ENCODE peak calls at places on chromosomes 6 and 20, in four cellular contexts. Z is fibroblast of lung, O is transverse colon, A is IMR-90. P is an unnamed sample.

GRCh38 chr20:4949833-4950178 is 51.5 kb downstream of the SLC23A2 start:
- DNase-seq in Z (peak; percentile 67), O (no peak), A (peak; percentile 63), P (no peak)

GRCh38 chr6:112010328-112010727 is 43.6 kb upstream of the CCN6 start:
- DNase-seq in Z (no peak), O (no peak), A (no peak), P (no peak)

GRCh38 chr6:1711136-1711535 is 101.4 kb downstream of the FOXC1 start:
- DNase-seq in Z (no peak), O (no peak), A (no peak), P (no peak)

GRCh38 chr6:1482381-1483166 is 93.2 kb downstream of the FOXF2 start:
- DNase-seq in Z (no peak), O (no peak), A (peak; percentile 44), P (no peak)

GRCh38 chr6:2695464-2696095 is 55.1 kb downstream of the MYLK4 start:
- DNase-seq in Z (peak; percentile 74), O (no peak), A (peak; percentile 57), P (no peak)

GRCh38 chr6:621916-622315 is 35.0 kb downstream of the HUS1B start:
- DNase-seq in Z (no peak), O (no peak), A (no peak), P (no peak)

GRCh38 chr6:14521141-14521540 is 403.6 kb downstream of the CD83 start:
- DNase-seq in Z (no peak), O (no peak), A (no peak), P (no peak)

GRCh38 chr6:53494076-53494475 is 50.8 kb downstream of the GCLC start:
- DNase-seq in Z (peak; percentile 41), O (no peak), A (peak; percentile 65), P (no peak)

GRCh38 chr6:123016431-123017110 is 20.5 kb downstream of the CLVS2 start:
- DNase-seq in Z (no peak), O (no peak), A (no peak), P (no peak)

GRCh38 chr6:18681828-18682503 is 294.8 kb downstream of the RNF144B start:
- DNase-seq in Z (no peak), O (no peak), A (no peak), P (no peak)

GRCh38 chr6:111230351-111231077 is 143.2 kb downstream of the SLC16A10 start:
- DNase-seq in Z (peak; percentile 93), O (no peak), A (peak; percentile 88), P (no peak)

GRCh38 chr6:26420607-26421235 is 18.6 kb downstream of the BTN3A1 start:
- DNase-seq in Z (peak; percentile 46), O (peak; percentile 25), A (peak; percentile 42), P (peak; percentile 58)

GRCh38 chr6:122315842-122316241 is 83.6 kb upstream of the HSF2 start:
- DNase-seq in Z (no peak), O (no peak), A (no peak), P (no peak)

GRCh38 chr6:11358904-11359840 is 126.7 kb upstream of the NEDD9 start:
- DNase-seq in Z (no peak), O (no peak), A (no peak), P (no peak)

GRCh38 chr20:19589731-19590362 is 168.2 kb upstream of the RIN2 start:
- DNase-seq in Z (no peak), O (no peak), A (no peak), P (no peak)

GRCh38 chr6:79146426-79146825 is 68.4 kb upstream of the PHIP start:
- DNase-seq in Z (no peak), O (no peak), A (no peak), P (no peak)

GRCh38 chr6:84762941-84763396 is 1.4 kb downstream of the TBX18 start:
- DNase-seq in Z (no peak), O (no peak), A (no peak), P (peak; percentile 57)
- H3K27ac ChIP-seq in Z (peak overlapping the region; percentile 31), O (peak overlapping the region; percentile 56), A (no peak overlapping the region), P (peak overlapping the region; percentile 98)

DNA sequence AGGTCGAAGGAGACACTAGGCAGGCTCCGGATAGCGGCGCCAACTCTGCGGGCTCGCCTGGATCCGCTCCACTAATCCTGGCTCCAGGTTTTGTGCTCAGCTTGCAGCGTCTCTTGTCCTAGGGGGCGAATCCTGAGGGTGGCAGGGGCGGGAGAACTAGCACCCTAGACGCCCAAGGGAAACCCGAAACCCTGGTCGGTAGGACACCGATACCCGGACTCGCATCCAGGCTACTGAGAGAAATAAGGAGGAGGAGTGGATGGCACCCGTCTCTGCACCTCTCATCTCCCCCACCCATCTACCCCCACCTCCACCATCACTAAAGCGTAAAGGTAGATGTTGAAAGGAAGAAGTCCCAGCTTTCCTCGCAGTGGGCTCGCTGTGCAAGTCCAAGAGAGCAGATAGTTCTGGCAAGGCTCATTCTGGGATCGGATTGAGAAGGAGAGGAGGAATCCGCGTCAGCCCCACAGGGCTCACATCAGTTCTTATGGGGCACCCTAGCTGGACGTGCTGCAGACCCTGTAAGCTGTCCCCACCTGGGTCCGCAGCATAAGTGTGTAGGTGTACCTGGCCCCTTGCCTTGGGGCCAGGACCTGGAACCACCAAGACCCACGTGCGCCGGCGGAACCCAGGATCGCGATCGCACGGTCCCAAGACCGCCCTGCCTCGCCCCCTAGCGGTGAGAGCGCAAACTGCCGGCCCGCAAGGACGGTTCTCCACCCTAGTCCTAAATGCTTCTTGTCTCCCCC is 6.9 kb downstream of the SLC32A1 start:
- DNase-seq in Z (peak; percentile 50), O (peak; percentile 69), A (peak; percentile 31), P (peak; percentile 67)
- H3K27me3 ChIP-seq in Z (peaks cover 67% of the 10 kb centered on the region), O (peaks cover 99% of the 10 kb centered on the region), A (peaks cover 70% of the 10 kb centered on the region), P (no peaks in the 10 kb centered on the region)

DNA sequence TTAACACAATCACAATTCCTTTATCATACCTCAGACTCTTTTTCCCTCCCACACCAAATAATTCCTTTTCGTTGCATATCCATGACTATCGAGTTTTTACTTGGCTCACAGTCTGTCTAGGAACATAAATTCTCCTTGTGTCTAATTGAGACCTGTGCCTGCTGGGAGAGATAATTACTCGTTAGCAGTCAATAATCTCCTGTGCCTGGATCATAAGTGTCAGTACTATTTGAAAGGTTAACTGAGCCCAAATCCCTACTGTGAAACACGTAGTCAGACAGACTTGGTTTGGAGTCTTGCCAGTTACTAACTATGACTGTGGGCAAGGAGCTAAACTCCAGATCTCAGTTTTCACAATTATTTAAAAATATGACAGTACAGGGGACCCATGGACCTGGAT is 5.7 kb upstream of the CTNNBL1 start:
- DNase-seq in Z (no peak), O (no peak), A (no peak), P (no peak)
- H3K27ac ChIP-seq in Z (no peak overlapping the region), O (no peak overlapping the region), A (no peak overlapping the region), P (no peak overlapping the region)

GRCh38 chr20:63171991-63172390 is 43.9 kb downstream of the YTHDF1 start:
- DNase-seq in Z (no peak), O (no peak), A (no peak), P (no peak)
- H3K27me3 ChIP-seq in Z (peaks cover 31% of the 10 kb centered on the region), O (peaks cover 57% of the 10 kb centered on the region), A (peaks cover 61% of the 10 kb centered on the region), P (no peaks in the 10 kb centered on the region)

GRCh38 chr20:53917145-53918009 is 153.0 kb downstream of the BCAS1 start:
- DNase-seq in Z (peak; percentile 42), O (peak; percentile 59), A (no peak), P (peak; percentile 77)
- H3K27ac ChIP-seq in Z (peak overlapping the region; percentile 77), O (peak overlapping the region; percentile 93), A (peak overlapping the region; percentile 96), P (peak overlapping the region; percentile 68)

GRCh38 chr20:54172532-54172855 is 1.3 kb downstream of the CYP24A1 start:
- DNase-seq in Z (peak; percentile 2), O (no peak), A (no peak), P (no peak)

GRCh38 chr20:54168961-54169862 is 4.6 kb downstream of the CYP24A1 start:
- DNase-seq in Z (no peak), O (no peak), A (no peak), P (no peak)

GRCh38 chr20:54170963-54171362 is 2.8 kb downstream of the CYP24A1 start:
- DNase-seq in Z (no peak), O (no peak), A (no peak), P (no peak)

GRCh38 chr20:54167909-54168872 is 5.6 kb downstream of the CYP24A1 start:
- DNase-seq in Z (peak; percentile 8), O (no peak), A (peak; percentile 23), P (no peak)

DNA sequence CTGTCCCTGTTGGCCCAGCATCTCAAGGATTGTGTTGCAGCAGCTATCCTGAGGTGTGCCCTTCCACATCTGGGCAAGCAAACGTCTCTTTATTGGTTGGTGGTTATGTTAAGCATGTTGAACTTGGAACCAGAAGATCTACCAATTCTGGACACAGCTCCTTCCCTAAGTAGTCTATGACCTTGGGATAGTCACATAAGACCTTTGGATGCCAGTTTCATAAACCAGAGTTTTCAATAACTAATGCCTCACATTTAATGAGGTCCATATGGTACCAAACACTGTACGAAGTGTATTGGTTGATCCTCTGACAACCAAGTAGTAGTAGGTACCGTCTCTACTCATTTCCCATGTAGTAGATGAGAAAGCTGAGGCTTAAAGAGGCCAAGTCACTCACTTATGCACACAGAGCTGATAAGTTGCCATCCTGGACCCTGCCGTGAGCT is 3.7 kb downstream of the CYP24A1 start:
- DNase-seq in Z (no peak), O (no peak), A (no peak), P (no peak)
- H3K27me3 ChIP-seq in Z (peaks cover 54% of the 10 kb centered on the region), O (peaks cover 83% of the 10 kb centered on the region), A (peaks cover 66% of the 10 kb centered on the region), P (peaks cover 11% of the 10 kb centered on the region)

DNA sequence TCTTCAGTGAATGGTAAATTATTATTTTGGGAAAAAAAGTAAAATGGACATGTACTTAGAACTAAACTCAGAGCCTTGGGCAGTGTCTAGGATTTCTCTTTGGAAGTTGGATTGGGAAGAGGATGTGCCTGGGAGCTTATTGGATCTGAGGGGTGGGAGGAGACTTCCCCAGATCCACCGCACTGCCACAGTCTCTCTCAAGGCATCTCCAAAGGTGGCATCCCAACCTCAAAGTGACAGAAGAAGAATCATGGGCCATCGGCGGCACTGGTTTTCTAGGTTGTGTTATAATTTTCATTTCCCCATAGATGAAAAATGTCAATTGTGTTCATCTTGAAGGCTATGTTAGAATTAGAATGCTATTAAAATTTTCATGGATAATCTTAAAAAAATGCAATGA is 66.8 kb upstream of the CD93 start:
- DNase-seq in Z (no peak), O (no peak), A (no peak), P (no peak)
- H3K27ac ChIP-seq in Z (peak overlapping the region; percentile 80), O (no peak overlapping the region), A (no peak overlapping the region), P (peak overlapping the region; percentile 30)

DNA sequence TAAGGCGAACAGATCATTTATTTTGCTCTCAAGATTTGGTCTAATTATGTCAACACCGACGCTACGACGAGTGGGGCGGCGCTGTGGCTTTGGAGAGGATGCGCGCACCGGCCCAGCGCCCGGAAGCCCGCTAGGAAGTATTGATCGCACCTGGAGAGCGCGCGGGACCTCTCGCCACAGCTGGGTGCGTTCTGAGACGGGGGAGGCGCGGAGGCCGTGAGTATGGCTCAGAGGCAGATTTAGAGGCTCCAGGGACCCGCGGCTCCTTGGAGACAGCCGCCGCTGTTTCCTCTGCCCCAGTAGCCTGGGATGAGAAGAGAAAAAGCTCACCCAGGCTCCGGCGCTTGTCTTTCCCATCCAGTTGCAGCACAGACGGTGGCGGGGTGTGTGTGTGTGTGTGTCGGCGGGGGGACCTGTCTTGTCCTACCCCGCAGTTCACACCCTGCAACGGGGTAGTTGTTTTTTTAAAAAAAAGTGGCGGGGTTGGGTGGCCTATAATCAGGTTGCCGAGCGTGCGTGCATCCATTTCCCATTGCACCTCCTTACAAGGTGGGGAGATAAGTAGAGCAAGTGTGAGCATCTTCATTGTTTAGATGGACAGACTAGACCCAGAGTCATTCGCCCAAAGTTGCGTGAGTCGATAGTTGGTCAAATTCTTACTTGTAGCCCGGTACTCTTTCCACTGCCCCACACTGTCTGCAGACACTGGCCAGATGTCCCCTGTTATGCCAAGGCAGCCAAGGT is 11.2 kb downstream of the TFAP2D start:
- DNase-seq in Z (no peak), O (no peak), A (no peak), P (no peak)
- H3K27me3 ChIP-seq in Z (no peaks in the 10 kb centered on the region), O (peaks cover 51% of the 10 kb centered on the region), A (peaks cover 2% of the 10 kb centered on the region), P (peaks cover 5% of the 10 kb centered on the region)

P was measured in right cardiac atrium.